ENCODE peak calls at places on chromosomes 7 and 10, in ten cellular contexts. A is K562, Y is sigmoid colon, F is H1, V is transverse colon, C is stomach, T is SK-N-SH, O is suprapubic skin, R is HepG2, E is A549. P is an unnamed sample.

GRCh38 chr10:111116762-111117445 is 40.1 kb downstream of the ADRA2A start:
- DNase-seq in A (no peak), Y (no peak), F (no peak), V (peak), C (no peak), T (no peak), O (peak), R (no peak), E (no peak), P (no peak)

GRCh38 chr10:61471491-61471890 is 18.3 kb upstream of the TMEM26 start:
- DNase-seq in A (no peak), Y (no peak), F (no peak), V (no peak), C (no peak), T (no peak), O (no peak), R (no peak), E (no peak), P (no peak)

GRCh38 chr10:22023508-22023907 is 20.0 kb upstream of the DNAJC1 start:
- DNase-seq in A (no peak), Y (no peak), F (no peak), V (no peak), C (no peak), T (no peak), O (no peak), R (no peak), E (no peak), P (no peak)

GRCh38 chr7:137443616-137444015 is 100.1 kb upstream of the PTN start:
- DNase-seq in A (no peak), Y (no peak), F (no peak), V (no peak), C (no peak), T (no peak), O (no peak), R (no peak), E (no peak), P (no peak)

GRCh38 chr10:72794260-72794659 is 99.3 kb upstream of the OIT3 start:
- DNase-seq in A (peak), Y (no peak), F (no peak), V (no peak), C (no peak), T (no peak), O (no peak), R (no peak), E (peak), P (no peak)

GRCh38 chr10:131444862-131445461 is 133.4 kb upstream of the TCERG1L start:
- DNase-seq in A (no peak), Y (no peak), F (no peak), V (no peak), C (no peak), T (no peak), O (peak), R (no peak), E (no peak), P (no peak)

GRCh38 chr7:913736-914520 is 37.6 kb downstream of the GET4 start:
- DNase-seq in A (no peak), Y (peak), F (no peak), V (peak), C (peak), T (no peak), O (no peak), R (no peak), E (no peak), P (no peak)

GRCh38 chr7:92837214-92837749 is 909 bp upstream of the CDK6 start:
- DNase-seq in A (peak), Y (no peak), F (no peak), V (no peak), C (no peak), T (peak), O (no peak), R (peak), E (no peak), P (no peak)

GRCh38 chr10:71748671-71749191 is 24.6 kb downstream of the VSIR start:
- DNase-seq in A (peak), Y (peak), F (no peak), V (peak), C (peak), T (peak), O (no peak), R (no peak), E (no peak), P (peak)

GRCh38 chr10:79069325-79070090 is 742 bp downstream of the ZMIZ1 start:
- DNase-seq in A (peak), Y (peak), F (no peak), V (peak), C (peak), T (peak), O (no peak), R (no peak), E (peak), P (no peak)

GRCh38 chr10:13939391-13939790 is 352.6 kb downstream of the PRPF18 start:
- DNase-seq in A (no peak), Y (no peak), F (no peak), V (no peak), C (no peak), T (no peak), O (no peak), R (no peak), E (no peak), P (no peak)

GRCh38 chr10:133359554-133359971 is 1.7 kb upstream of the FUOM start:
- DNase-seq in A (peak), Y (no peak), F (no peak), V (peak), C (peak), T (peak), O (no peak), R (peak), E (no peak), P (no peak)

GRCh38 chr7:18580945-18581344 is 85.4 kb downstream of the HDAC9 start:
- DNase-seq in A (no peak), Y (no peak), F (no peak), V (no peak), C (no peak), T (no peak), O (no peak), R (no peak), E (no peak), P (no peak)

GRCh38 chr7:133602291-133602690 is 349.4 kb downstream of the EXOC4 start:
- DNase-seq in A (no peak), Y (no peak), F (no peak), V (no peak), C (no peak), T (no peak), O (no peak), R (no peak), E (no peak), P (no peak)

GRCh38 chr10:49654036-49654693 is 25.3 kb upstream of the C10orf53 start:
- DNase-seq in A (no peak), Y (no peak), F (peak), V (no peak), C (no peak), T (no peak), O (peak), R (no peak), E (no peak), P (no peak)

GRCh38 chr10:818010-818409 is 113.5 kb downstream of the LARP4B start:
- DNase-seq in A (no peak), Y (no peak), F (no peak), V (no peak), C (no peak), T (no peak), O (no peak), R (no peak), E (no peak), P (no peak)

GRCh38 chr7:20799566-20800377 is 13.1 kb upstream of the SP8 start:
- DNase-seq in A (no peak), Y (no peak), F (no peak), V (no peak), C (no peak), T (no peak), O (no peak), R (no peak), E (no peak), P (no peak)

GRCh38 chr10:132309879-132310591 is 2.3 kb upstream of the STK32C start:
- DNase-seq in A (no peak), Y (peak), F (no peak), V (no peak), C (no peak), T (no peak), O (peak), R (no peak), E (no peak), P (no peak)

GRCh38 chr10:27446091-27446918 is 57.8 kb upstream of the RAB18 start:
- DNase-seq in A (peak), Y (no peak), F (no peak), V (no peak), C (no peak), T (peak), O (no peak), R (peak), E (peak), P (no peak)
- TF ChIP-seq EP300 in A (no peak), Y (no peak), F (no peak), V (no peak), C (no peak), T (no peak), O (no peak), R (no peak), E (no peak), P (no peak)

GRCh38 chr10:112769611-112770370 is 180.3 kb upstream of the TCF7L2 start:
- DNase-seq in A (no peak), Y (no peak), F (no peak), V (no peak), C (no peak), T (no peak), O (no peak), R (no peak), E (no peak), P (no peak)
- H3K4me3 ChIP-seq in A (no peak), Y (no peak), F (no peak), V (no peak), C (no peak), T (no peak), O (no peak), R (no peak), E (no peak), P (no peak)

DNA sequence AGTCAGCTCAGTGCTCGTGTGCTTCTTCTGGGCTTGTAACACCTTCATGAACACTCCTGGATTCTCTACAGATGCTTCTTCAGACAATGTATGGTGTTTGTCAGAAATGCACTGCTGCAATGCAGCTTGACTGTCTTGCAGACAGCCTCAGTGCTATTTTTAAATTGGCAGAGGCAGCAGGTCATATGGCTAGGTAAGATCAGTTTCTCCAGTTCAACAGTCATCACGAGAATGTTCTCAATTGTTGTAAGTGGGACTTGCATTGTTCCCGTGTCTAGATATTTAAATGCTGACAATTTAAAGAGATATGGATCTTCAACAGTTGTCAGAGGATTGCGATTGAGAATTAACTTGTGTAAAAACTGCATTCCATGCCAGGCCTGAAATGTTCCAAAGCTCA is 7.6 kb upstream of the ACBD5 start:
- DNase-seq in A (no peak), Y (no peak), F (no peak), V (no peak), C (no peak), T (no peak), O (no peak), R (no peak), E (no peak), P (no peak)
- TF ChIP-seq CTCF in A (no peak), Y (no peak), F (no peak), V (no peak), C (no peak), T (no peak), O (no peak), R (no peak), E (no peak), P (no peak)

DNA sequence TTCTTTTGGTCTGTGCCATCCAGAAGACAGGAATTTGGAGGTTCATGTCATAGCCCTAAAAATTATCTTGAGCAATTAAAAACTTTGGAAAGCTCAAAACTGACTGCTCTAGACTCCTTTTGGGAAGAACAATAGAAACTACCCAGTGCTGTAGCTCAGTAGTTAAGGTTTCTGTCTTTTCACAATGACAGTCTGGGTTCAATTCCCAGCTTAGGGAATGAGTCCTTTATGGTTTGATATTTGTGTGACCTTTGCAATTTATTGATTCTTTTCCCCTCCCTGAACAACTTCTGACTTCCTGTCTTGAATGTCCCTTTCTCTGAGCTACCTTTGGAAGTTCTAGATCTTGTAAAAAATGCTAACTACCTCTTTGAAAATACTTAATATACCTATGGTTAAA is 603.3 kb upstream of the IGFBP3 start:
- DNase-seq in A (no peak), Y (no peak), F (no peak), V (no peak), C (no peak), T (no peak), O (no peak), R (no peak), E (no peak), P (no peak)
- TF ChIP-seq EP300 in A (no peak), Y (no peak), F (no peak), V (no peak), C (no peak), T (no peak), O (no peak), R (no peak), E (no peak), P (no peak)

GRCh38 chr10:100349087-100349486 is 2.1 kb downstream of the SCD start:
- DNase-seq in A (no peak), Y (no peak), F (no peak), V (no peak), C (no peak), T (no peak), O (no peak), R (no peak), E (no peak), P (no peak)
- H3K4me3 ChIP-seq in A (peak), Y (no peak), F (peak), V (no peak), C (no peak), T (no peak), O (no peak), R (peak), E (peak), P (peak)

P was measured in tibial nerve.